ENCODE peak calls at places on chromosomes 11 and 22, in four cellular contexts. Q is GM23338, B is neural crest cell, H is cardiac muscle cell. U is an unnamed sample.

GRCh38 chr11:60860943-60861342 is 5.2 kb upstream of the PTGDR2 start:
- DNase-seq in B (no peak), H (peak; percentile 44), Q (no peak), U (no peak)

GRCh38 chr22:17235149-17235655 is 16.0 kb upstream of the ADA2 start:
- DNase-seq in B (no peak), H (no peak), Q (peak; percentile 85), U (no peak)

GRCh38 chr11:119029340-119030028 is 1.2 kb downstream of the SLC37A4 start:
- DNase-seq in B (no peak), Q (no peak), H (peak; percentile 6), U (no peak)

GRCh38 chr11:96324912-96325311 is 18.1 kb downstream of the MAML2 start:
- DNase-seq in Q (no peak), H (peak; percentile 84), B (no peak), U (peak; percentile 69)

GRCh38 chr11:64638017-64638664 is 47.1 kb downstream of the SLC22A12 start:
- DNase-seq in Q (peak; percentile 61), H (peak; percentile 26), B (peak; percentile 40), U (no peak)

GRCh38 chr11:131506376-131506775 is 136.0 kb downstream of the NTM start:
- DNase-seq in H (no peak), B (no peak), Q (no peak), U (no peak)

GRCh38 chr22:46049726-46050450 is 72.9 kb upstream of the WNT7B start:
- DNase-seq in H (no peak), B (no peak), Q (no peak), U (no peak)

GRCh38 chr11:15893080-15893492 is 463.3 kb downstream of the SOX6 start:
- DNase-seq in Q (no peak), B (no peak), H (peak; percentile 60), U (no peak)

GRCh38 chr11:131248588-131248987 is 121.8 kb upstream of the NTM start:
- DNase-seq in Q (no peak), H (peak; percentile 10), B (no peak), U (no peak)

GRCh38 chr11:3626250-3626960 is 15.4 kb downstream of the ART5 start:
- DNase-seq in Q (peak; percentile 41), H (no peak), B (no peak), U (no peak)

GRCh38 chr11:102158151-102158734 is 48.0 kb downstream of the YAP1 start:
- DNase-seq in B (no peak), H (no peak), Q (no peak), U (no peak)

GRCh38 chr11:119056397-119056999 is 507 bp downstream of the HYOU1 start:
- DNase-seq in H (peak; percentile 3), Q (peak; percentile 80), B (peak; percentile 22), U (peak; percentile 62)

GRCh38 chr11:122342089-122342749 is 226.2 kb upstream of the BLID start:
- DNase-seq in B (no peak), Q (no peak), H (no peak), U (peak; percentile 43)

GRCh38 chr11:119905162-119905561 is 176.2 kb upstream of the NECTIN1 start:
- DNase-seq in B (no peak), H (no peak), Q (no peak), U (no peak)

GRCh38 chr11:10263929-10264328 is 30.1 kb downstream of the SBF2 start:
- DNase-seq in H (peak; percentile 58), Q (no peak), B (no peak), U (no peak)

GRCh38 chr11:43631732-43632131 is 48.8 kb upstream of the HSD17B12 start:
- DNase-seq in B (no peak), Q (peak; percentile 57), H (no peak), U (no peak)

GRCh38 chr11:11512929-11513328 is 108.9 kb downstream of the GALNT18 start:
- DNase-seq in H (no peak), Q (no peak), B (no peak), U (no peak)

GRCh38 chr11:38818720-38819119 is 2220.7 kb upstream of the RAG2 start:
- DNase-seq in Q (no peak), H (no peak), B (no peak), U (no peak)

GRCh38 chr11:68735125-68735524 is 16.2 kb downstream of the TESMIN start:
- DNase-seq in H (no peak), B (no peak), Q (no peak), U (no peak)

GRCh38 chr11:60971520-60971919 is at the start of gene CD6:
- DNase-seq in B (no peak), H (no peak), Q (no peak), U (no peak)

GRCh38 chr11:91194551-91194950 is 971.7 kb upstream of the CHORDC1 start:
- DNase-seq in Q (no peak), B (no peak), H (no peak), U (no peak)

GRCh38 chr11:104925850-104926249 is 27.6 kb upstream of the CASP12 start:
- DNase-seq in B (no peak), H (no peak), Q (no peak), U (no peak)

GRCh38 chr22:31944700-31945477 is 554 bp downstream of the YWHAH start:
- DNase-seq in H (peak; percentile 19), B (peak; percentile 36), Q (peak; percentile 63), U (peak; percentile 20)

GRCh38 chr22:46534177-46534776 is 3.1 kb downstream of the CELSR1 start:
- DNase-seq in B (no peak), Q (no peak), H (no peak), U (no peak)

GRCh38 chr11:109791337-109791736 is 301.9 kb upstream of the ZC3H12C start:
- DNase-seq in B (no peak), Q (no peak), H (no peak), U (no peak)

GRCh38 chr22:38873469-38874411 is 1.7 kb upstream of the CBX6 start:
- DNase-seq in B (no peak), H (no peak), Q (no peak), U (no peak)

GRCh38 chr11:56916609-56917008 is 72.1 kb upstream of the OR5AK2 start:
- DNase-seq in H (no peak), Q (no peak), B (no peak), U (no peak)

GRCh38 chr11:911031-911889 is 650 bp upstream of the CHID1 start:
- DNase-seq in H (peak; percentile 64), B (peak; percentile 40), Q (peak; percentile 72), U (peak; percentile 68)

GRCh38 chr11:121298770-121299169 is 6.2 kb downstream of the SC5D start:
- DNase-seq in Q (peak; percentile 60), B (no peak), H (no peak), U (no peak)

GRCh38 chr11:59263225-59263894 is 50.6 kb upstream of the MPEG1 start:
- DNase-seq in B (no peak), Q (peak; percentile 68), H (no peak), U (no peak)

GRCh38 chr22:17159504-17159951 is 451 bp upstream of the HDHD5 start:
- DNase-seq in B (no peak), Q (peak; percentile 63), H (peak; percentile 55), U (peak; percentile 27)

GRCh38 chr22:46010177-46010867 is 33.4 kb upstream of the WNT7B start:
- DNase-seq in H (peak; percentile 33), Q (no peak), B (no peak), U (no peak)

GRCh38 chr22:37383342-37383741 is 43.9 kb downstream of the ELFN2 start:
- DNase-seq in H (no peak), B (no peak), Q (no peak), U (no peak)

U was measured in RWPE1.